ENCODE peak calls at places on chromosomes 3 and 15, in nine cellular contexts. G is activated CD4-positive, alpha-beta T cell treated with anti-CD3 and anti-CD28 coated beads, Interleukin-2, amount 50 U/mL, for 24 hours; O is NCI-H774; V is AML-193; H is HTR-8/SVneo; Q is H9; X is NCI-H524; C is activated T-cell treated with anti-CD3 and anti-CD28 coated beads, Interleukin-2, amount 50 U/mL, for 4 hours; S is HuH-7.5. I is an unnamed sample.

GRCh38 chr3:128343287-128344045 is 123.2 kb downstream of the DNAJB8 start:
- DNase-seq in Q (peak), S (peak), X (no peak), G (no peak), H (peak), O (peak), V (no peak), C (no peak), I (no peak)

GRCh38 chr15:69410290-69410874 is 3.8 kb upstream of the KIF23 start:
- DNase-seq in V (no peak), C (no peak), O (peak), X (peak), S (peak), G (no peak), Q (peak), H (peak), I (no peak)

GRCh38 chr3:73625124-73625665 is 454 bp upstream of the PDZRN3 start:
- DNase-seq in O (no peak), S (no peak), V (no peak), Q (peak), C (no peak), X (peak), H (no peak), G (no peak), I (no peak)

GRCh38 chr3:61530355-61530754 is 31.0 kb upstream of the PTPRG start:
- DNase-seq in X (peak), V (peak), S (no peak), Q (peak), G (no peak), H (no peak), O (no peak), C (no peak), I (peak)

GRCh38 chr15:96181873-96182301 is 148.6 kb upstream of the NR2F2 start:
- DNase-seq in G (no peak), Q (no peak), V (no peak), O (no peak), H (no peak), X (no peak), C (no peak), S (no peak), I (no peak)

GRCh38 chr3:129439381-129439816 is 349 bp downstream of the MBD4 start:
- DNase-seq in C (peak), O (peak), X (no peak), H (peak), G (no peak), V (peak), Q (no peak), S (no peak), I (no peak)

GRCh38 chr15:67855842-67856241 is 16.0 kb upstream of the RNU6-1 start:
- DNase-seq in Q (no peak), C (no peak), X (no peak), S (no peak), H (no peak), V (no peak), O (no peak), G (no peak), I (peak)

GRCh38 chr3:28317438-28318022 is 31.0 kb upstream of the ZCWPW2 start:
- DNase-seq in C (peak), H (peak), S (peak), O (peak), X (peak), V (peak), Q (no peak), G (no peak), I (peak)

GRCh38 chr3:86921981-86922680 is 68.8 kb downstream of the VGLL3 start:
- DNase-seq in V (no peak), O (no peak), G (no peak), X (no peak), C (no peak), Q (no peak), H (no peak), S (no peak), I (no peak)

GRCh38 chr15:45551691-45552090 is 29.1 kb upstream of the SLC30A4 start:
- DNase-seq in G (no peak), V (no peak), S (no peak), H (no peak), O (no peak), X (no peak), C (no peak), Q (no peak), I (no peak)

GRCh38 chr3:98745718-98746117 is 17.4 kb upstream of the ST3GAL6 start:
- DNase-seq in S (no peak), O (no peak), G (no peak), Q (no peak), H (no peak), C (no peak), X (no peak), V (no peak), I (no peak)

GRCh38 chr15:74798388-74799254 is 14.0 kb upstream of the LMAN1L start:
- DNase-seq in V (no peak), S (no peak), O (no peak), G (no peak), H (no peak), Q (no peak), C (no peak), X (no peak), I (no peak)

GRCh38 chr3:16364323-16364722 is 99.3 kb downstream of the OXNAD1 start:
- DNase-seq in S (no peak), C (no peak), G (no peak), O (no peak), V (no peak), X (no peak), H (no peak), Q (no peak), I (no peak)

GRCh38 chr3:21718161-21718765 is 32.7 kb downstream of the ZNF385D start:
- DNase-seq in Q (no peak), V (no peak), S (no peak), X (no peak), O (no peak), C (no peak), H (peak), G (no peak), I (no peak)

GRCh38 chr3:43034911-43035310 is 55.8 kb downstream of the GASK1A start:
- DNase-seq in X (no peak), V (no peak), S (no peak), Q (no peak), H (no peak), C (no peak), O (no peak), G (no peak), I (no peak)

GRCh38 chr15:100601158-100601557 is 826 bp downstream of the LINS1 start:
- DNase-seq in O (no peak), C (peak), V (peak), S (no peak), H (no peak), G (no peak), X (no peak), Q (no peak), I (peak)

GRCh38 chr3:194336601-194337355 is 14.3 kb downstream of the CPN2 start:
- DNase-seq in O (no peak), S (no peak), H (no peak), Q (no peak), X (no peak), C (no peak), G (no peak), V (no peak), I (no peak)

GRCh38 chr3:41111011-41111410 is 88.3 kb upstream of the CTNNB1 start:
- DNase-seq in H (no peak), X (no peak), G (no peak), C (no peak), Q (no peak), S (no peak), O (no peak), V (peak), I (no peak)

GRCh38 chr3:173064631-173065030 is 76.4 kb downstream of the SPATA16 start:
- DNase-seq in X (no peak), Q (no peak), G (no peak), H (no peak), O (no peak), V (no peak), S (no peak), C (no peak), I (no peak)

GRCh38 chr15:61038387-61038786 is 190.7 kb downstream of the RORA start:
- DNase-seq in Q (no peak), S (no peak), G (no peak), O (no peak), V (no peak), H (no peak), C (no peak), X (no peak), I (no peak)

GRCh38 chr3:159761377-159761776 is 227.3 kb upstream of the IL12A start:
- DNase-seq in V (no peak), O (no peak), C (no peak), H (peak), G (no peak), X (no peak), S (no peak), Q (no peak), I (no peak)

GRCh38 chr3:5613580-5613979 is 426.1 kb downstream of the EDEM1 start:
- DNase-seq in O (no peak), S (no peak), H (no peak), X (no peak), Q (no peak), G (no peak), V (no peak), C (no peak), I (no peak)

GRCh38 chr3:119794971-119795612 is 13.2 kb downstream of the NR1I2 start:
- DNase-seq in S (peak), X (no peak), C (no peak), V (no peak), G (no peak), O (no peak), H (peak), Q (peak), I (peak)

I was measured in HAP-1.